ENCODE peak calls at places on chromosomes 12 and 14, in four cellular contexts. W is K562, N is GM12878, B is IMR-90. V is an unnamed sample.

GRCh38 chr14:103021817-103022668 is 35.3 kb downstream of the CDC42BPB start:
- DNase-seq in W (no peak), N (no peak), B (peak), V (no peak)

GRCh38 chr12:6960291-6961277 is 9.4 kb downstream of the PTPN6 start:
- DNase-seq in W (no peak), N (no peak), B (peak), V (peak)

GRCh38 chr14:61512026-61512425 is 183.3 kb upstream of the HIF1A start:
- DNase-seq in W (no peak), N (no peak), B (no peak), V (no peak)

GRCh38 chr14:75578786-75579781 is 664 bp downstream of the FLVCR2 start:
- DNase-seq in W (no peak), N (no peak), B (peak), V (peak)

GRCh38 chr14:75452900-75453816 is 25.3 kb downstream of the JDP2 start:
- DNase-seq in W (no peak), N (no peak), B (peak), V (peak)

GRCh38 chr12:77124767-77125166 is 59.4 kb upstream of the E2F7 start:
- DNase-seq in W (no peak), N (no peak), B (peak), V (no peak)

GRCh38 chr12:75704664-75705063 is 193.3 kb upstream of the KRR1 start:
- DNase-seq in W (no peak), N (no peak), B (peak), V (no peak)

GRCh38 chr12:124740691-124741137 is 123.0 kb downstream of the SCARB1 start:
- DNase-seq in W (peak), N (no peak), B (peak), V (no peak)

GRCh38 chr12:125184213-125184952 is 119.1 kb downstream of the AACS start:
- DNase-seq in W (no peak), N (no peak), B (no peak), V (no peak)

GRCh38 chr12:115956674-115957073 is 320.8 kb downstream of the MED13L start:
- DNase-seq in W (no peak), N (no peak), B (no peak), V (no peak)

GRCh38 chr14:87628129-87628528 is 364.9 kb downstream of the GALC start:
- DNase-seq in W (no peak), N (no peak), B (peak), V (no peak)

GRCh38 chr12:54596526-54596946 is 8.1 kb upstream of the PPP1R1A start:
- DNase-seq in W (peak), N (no peak), B (peak), V (peak)

GRCh38 chr14:21095430-21096205 is 2.8 kb downstream of the ZNF219 start:
- DNase-seq in W (no peak), N (no peak), B (peak), V (no peak)

GRCh38 chr14:96624661-96625435 is 122.7 kb downstream of the PAPOLA start:
- DNase-seq in W (no peak), N (no peak), B (no peak), V (no peak)

GRCh38 chr12:77882709-77883108 is 52.0 kb downstream of the NAV3 start:
- DNase-seq in W (no peak), N (no peak), B (no peak), V (no peak)

GRCh38 chr14:100583245-100583644 is 4.0 kb downstream of the BEGAIN start:
- DNase-seq in W (no peak), N (no peak), B (no peak), V (no peak)

GRCh38 chr14:79585845-79586244 is 625.5 kb downstream of the DIO2 start:
- DNase-seq in W (no peak), N (no peak), B (peak), V (peak)

GRCh38 chr14:51849095-51849494 is 11.3 kb upstream of the GNG2 start:
- DNase-seq in W (no peak), N (no peak), B (peak), V (no peak)

GRCh38 chr12:82414926-82415325 is 56.6 kb downstream of the METTL25 start:
- DNase-seq in W (no peak), N (no peak), B (no peak), V (no peak)

GRCh38 chr12:77120156-77120555 is 54.8 kb upstream of the E2F7 start:
- DNase-seq in W (no peak), N (no peak), B (peak), V (peak)

GRCh38 chr14:41668346-41668745 is 61.7 kb downstream of the LRFN5 start:
- DNase-seq in W (no peak), N (no peak), B (no peak), V (no peak)

GRCh38 chr12:81617915-81618314 is 141.2 kb downstream of the PPFIA2 start:
- DNase-seq in W (no peak), N (no peak), B (no peak), V (no peak)

GRCh38 chr14:64708148-64709004 is 4.2 kb downstream of the PLEKHG3 start:
- DNase-seq in W (no peak), N (no peak), B (peak), V (peak)

GRCh38 chr12:58803893-58804292 is 116.4 kb downstream of the LRIG3 start:
- DNase-seq in W (no peak), N (no peak), B (peak), V (no peak)

GRCh38 chr14:103130965-103131364 is 7.7 kb downstream of the TNFAIP2 start:
- DNase-seq in W (no peak), N (no peak), B (peak), V (no peak)

GRCh38 chr12:119990382-119990874 is 1.4 kb downstream of the BICDL1 start:
- DNase-seq in W (no peak), N (no peak), B (no peak), V (no peak)

GRCh38 chr12:53751336-53752191 is at the start of gene CISTR:
- DNase-seq in W (no peak), N (no peak), B (no peak), V (no peak)

GRCh38 chr12:76038176-76038575 is 6.6 kb upstream of the PHLDA1 start:
- DNase-seq in W (no peak), N (no peak), B (no peak), V (no peak)

GRCh38 chr12:49341777-49342065 is 4.7 kb upstream of the C1QL4 start:
- DNase-seq in W (no peak), N (no peak), B (no peak), V (no peak)

GRCh38 chr12:51401020-51401419 is 9.8 kb upstream of the GALNT6 start:
- DNase-seq in W (no peak), N (no peak), B (no peak), V (no peak)

GRCh38 chr12:108360487-108360886 is 21.4 kb upstream of the CMKLR1 start:
- DNase-seq in W (no peak), N (peak), B (no peak), V (no peak)

GRCh38 chr12:57439762-57440266 is 5.2 kb downstream of the INHBC start:
- DNase-seq in W (no peak), N (no peak), B (no peak), V (no peak)

GRCh38 chr12:75694891-75695290 is 183.5 kb upstream of the KRR1 start:
- DNase-seq in W (no peak), N (no peak), B (peak), V (no peak)

GRCh38 chr14:105841022-105842009 is 314.9 kb downstream of the TMEM121 start:
- DNase-seq in W (no peak), N (no peak), B (no peak), V (no peak)

GRCh38 chr12:112146123-112146522 is 20.8 kb downstream of the TRAFD1 start:
- DNase-seq in W (no peak), N (no peak), B (no peak), V (no peak)

GRCh38 chr12:70154960-70155589 is 88.2 kb upstream of the CNOT2 start:
- DNase-seq in W (no peak), N (no peak), B (no peak), V (no peak)

GRCh38 chr12:132593938-132594358 is 16.4 kb downstream of the LRCOL1 start:
- DNase-seq in W (peak), N (no peak), B (peak), V (peak)

GRCh38 chr12:132568301-132568700 is 42.1 kb downstream of the LRCOL1 start:
- DNase-seq in W (no peak), N (no peak), B (no peak), V (no peak)

GRCh38 chr12:131380961-131381705 is 329.8 kb upstream of the SFSWAP start:
- DNase-seq in W (no peak), N (no peak), B (no peak), V (no peak)

GRCh38 chr12:131379758-131380157 is 331.1 kb upstream of the SFSWAP start:
- DNase-seq in W (no peak), N (no peak), B (no peak), V (no peak)

GRCh38 chr12:131381716-131382430 is 329.0 kb upstream of the SFSWAP start:
- DNase-seq in W (no peak), N (no peak), B (no peak), V (no peak)

GRCh38 chr12:131378861-131379665 is 331.8 kb upstream of the SFSWAP start:
- DNase-seq in W (no peak), N (no peak), B (no peak), V (no peak)

DNA sequence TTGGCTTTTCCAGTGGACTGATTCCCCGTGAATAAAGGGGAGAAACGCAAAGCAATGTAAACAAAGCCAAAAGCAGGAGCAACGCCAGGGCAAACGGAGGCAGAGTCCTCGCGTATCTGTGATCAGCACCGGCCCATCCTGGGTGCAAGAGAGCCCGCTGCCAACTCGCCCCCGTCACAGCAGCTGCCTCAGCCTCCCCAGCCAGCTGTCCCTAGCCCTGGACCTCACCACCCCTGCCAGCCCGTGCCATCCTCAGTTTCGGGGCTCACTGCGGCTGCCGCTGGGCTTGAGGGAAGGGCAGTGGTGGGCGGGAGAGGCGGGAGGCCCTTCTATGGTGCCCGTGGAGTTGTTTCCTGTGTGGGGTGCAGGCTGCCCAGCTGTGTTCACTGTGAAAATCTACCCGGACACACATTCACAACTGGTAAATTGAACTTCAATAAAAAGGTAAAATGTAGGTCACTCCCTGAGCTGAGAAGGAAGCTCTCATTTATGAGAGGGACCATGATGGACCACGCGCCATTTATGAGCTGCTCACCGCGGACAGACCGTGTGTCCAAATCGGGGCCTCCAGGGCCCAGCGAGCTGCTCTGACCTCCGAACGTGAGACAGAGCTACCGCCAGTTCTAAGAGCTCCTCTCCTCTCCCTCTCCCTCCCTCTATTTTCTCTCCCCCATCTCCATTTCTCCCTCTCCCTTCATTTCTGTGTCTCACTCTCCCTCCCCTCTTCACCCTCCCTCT is 330.5 kb upstream of the SFSWAP start:
- DNase-seq in W (no peak), N (no peak), B (no peak), V (no peak)
- TF ChIP-seq ELK1 in W (no peak), N (no peak), B (no peak), V (no peak)

GRCh38 chr12:5432011-5432400 is at the start of gene NTF3:
- DNase-seq in W (no peak), N (no peak), B (peak), V (no peak)
- TF ChIP-seq POLR2A in W (no peak), N (no peak), B (peak), V (no peak)

GRCh38 chr12:46359667-46360280 is 12.8 kb downstream of the SLC38A2 start:
- DNase-seq in W (no peak), N (no peak), B (no peak), V (no peak)

GRCh38 chr12:46358325-46358700 is 14.3 kb downstream of the SLC38A2 start:
- DNase-seq in W (no peak), N (no peak), B (no peak), V (no peak)

GRCh38 chr12:46356655-46357437 is 15.7 kb downstream of the SLC38A2 start:
- DNase-seq in W (no peak), N (no peak), B (no peak), V (no peak)

GRCh38 chr12:46358791-46359666 is 13.5 kb downstream of the SLC38A2 start:
- DNase-seq in W (no peak), N (no peak), B (no peak), V (no peak)

DNA sequence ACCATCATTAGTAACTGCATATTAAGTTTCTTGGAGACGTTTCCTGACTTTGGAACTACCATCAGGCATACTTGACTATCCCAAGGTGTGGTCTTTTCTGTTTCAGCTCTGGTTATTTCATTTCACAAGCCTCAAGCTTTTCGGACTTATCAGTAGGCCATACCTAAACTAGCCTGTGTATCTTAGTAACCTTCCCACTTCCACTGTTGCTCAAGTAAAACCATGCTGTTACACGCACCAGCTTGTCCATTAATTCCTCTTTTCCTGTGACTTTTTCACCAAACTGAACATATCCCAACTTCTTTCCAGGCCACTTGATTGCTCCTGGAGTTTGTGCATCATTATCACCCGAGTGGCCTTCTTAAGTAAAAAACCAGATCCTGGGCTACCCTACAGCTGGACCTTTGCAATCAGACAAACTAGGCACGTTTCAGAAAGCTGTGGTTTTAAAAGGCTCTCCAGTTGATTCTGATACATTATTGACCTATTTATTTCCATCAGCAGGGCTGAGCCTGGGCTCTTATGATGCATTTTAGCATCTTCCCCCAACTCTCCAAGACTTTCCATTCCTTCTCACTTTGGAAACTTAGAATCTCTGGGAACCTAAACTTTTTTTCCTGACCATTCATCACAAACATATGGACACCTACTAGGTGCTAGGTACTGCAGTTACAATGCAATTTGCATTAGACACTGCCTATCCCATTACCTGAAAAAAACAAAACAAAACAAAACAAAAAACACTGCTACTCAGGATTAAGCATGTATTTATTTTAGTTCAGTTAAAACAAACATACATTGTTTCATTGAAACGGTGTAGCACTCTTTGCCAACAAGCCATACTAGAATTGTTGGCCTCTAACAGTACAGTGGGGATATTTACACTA is 14.9 kb downstream of the SLC38A2 start:
- DNase-seq in W (no peak), N (no peak), B (peak), V (no peak)
- TF ChIP-seq ELK1 in W (no peak), N (no peak), B (no peak), V (no peak)

DNA sequence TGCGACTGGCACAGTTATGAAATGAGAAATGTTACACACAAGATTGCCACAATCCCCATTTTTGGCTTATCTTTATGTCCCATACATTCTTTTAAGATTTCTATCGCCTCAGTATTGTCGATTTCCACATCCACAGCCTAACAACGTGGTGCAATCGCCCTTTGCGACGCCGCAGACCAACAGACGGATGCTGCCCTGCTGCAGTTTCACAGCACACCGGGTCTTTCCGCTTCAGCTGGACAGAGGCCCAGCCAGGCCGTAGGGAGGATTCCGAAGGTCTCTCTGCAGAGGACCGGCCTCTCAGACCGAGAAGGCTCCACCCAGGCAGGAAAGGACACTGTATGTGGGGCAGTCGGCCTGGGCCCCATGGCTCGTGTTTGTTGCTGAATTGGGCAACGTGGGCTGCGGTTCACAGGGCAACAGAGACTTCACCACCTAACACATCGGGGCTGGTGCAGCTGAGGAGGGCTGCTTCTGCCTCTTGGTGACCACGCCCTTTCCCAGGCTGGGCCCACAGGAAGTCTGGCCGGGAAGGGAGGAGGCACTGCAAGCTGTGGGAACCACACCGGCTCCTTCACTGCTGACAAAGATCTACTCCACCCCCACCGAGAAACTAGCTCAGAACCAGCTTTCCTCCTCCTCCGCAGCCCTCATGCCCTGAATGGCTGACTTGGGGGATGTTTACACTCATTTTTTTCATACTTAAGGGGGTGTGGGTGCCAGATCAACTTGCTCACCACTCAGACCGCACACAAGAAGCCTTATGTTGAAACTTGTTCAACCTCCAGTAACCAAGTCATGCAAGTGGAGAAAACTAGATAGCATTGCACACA is 32.9 kb upstream of the MDM1 start:
- DNase-seq in W (peak), N (peak), B (peak), V (peak)
- TF ChIP-seq POLR2A in W (peak), N (peak), B (no peak), V (peak)

GRCh38 chr14:67513631-67514108 is 19.4 kb upstream of the PLEKHH1 start:
- DNase-seq in W (no peak), N (no peak), B (no peak), V (no peak)
- TF ChIP-seq ELK1 in W (no peak), N (no peak), B (no peak), V (no peak)

GRCh38 chr14:23023500-23024152 is 11.1 kb downstream of the PSMB5 start:
- DNase-seq in W (no peak), N (no peak), B (no peak), V (no peak)
- TF ChIP-seq POLR2A in W (peak), N (no peak), B (no peak), V (no peak)

V was measured in A549.